ENCODE peak calls at places on chromosome 1, in six cellular contexts. I is head of caudate nucleus; D is activated naive CD4-positive, alpha-beta T cell; C is stimulated activated CD4-positive, alpha-beta T cell treated with anti-CD3 and anti-CD28 coated beads, Interleukin-15, amount 100 ng/mL, for 1 hour; S is A549; X is NCI-H526. O is an unnamed sample.

GRCh38 chr1:160534823-160535605 is 12.0 kb upstream of the SLAMF6 start:
- DNase-seq in D (no peak), S (no peak), C (no peak), I (no peak), X (peak), O (no peak)

GRCh38 chr1:235403598-235403997 is 36.4 kb downstream of the TBCE start:
- DNase-seq in D (no peak), I (no peak), C (no peak), X (no peak), S (no peak), O (no peak)

GRCh38 chr1:25873120-25873519 is 2.4 kb downstream of the PAQR7 start:
- DNase-seq in S (no peak), C (no peak), I (no peak), D (no peak), X (no peak), O (no peak)

GRCh38 chr1:912740-913301 is 10.9 kb upstream of the SAMD11 start:
- DNase-seq in C (no peak), D (no peak), X (peak), S (peak), I (peak), O (no peak)

GRCh38 chr1:36966242-36966641 is 68.1 kb downstream of the GRIK3 start:
- DNase-seq in I (no peak), S (no peak), X (no peak), C (no peak), D (no peak), O (no peak)

GRCh38 chr1:11948822-11949458 is 14.4 kb downstream of the PLOD1 start:
- DNase-seq in D (no peak), S (no peak), I (no peak), C (no peak), X (peak), O (no peak)

GRCh38 chr1:209527993-209528392 is 55.5 kb upstream of the CAMK1G start:
- DNase-seq in X (peak), S (peak), D (no peak), I (no peak), C (no peak), O (no peak)

GRCh38 chr1:21944261-21945074 is 7.4 kb upstream of the HSPG2 start:
- DNase-seq in I (no peak), X (no peak), S (no peak), C (no peak), D (no peak), O (no peak)

GRCh38 chr1:234611799-234612351 is 1.9 kb upstream of the IRF2BP2 start:
- DNase-seq in X (peak), D (no peak), S (no peak), C (no peak), I (no peak), O (peak)

GRCh38 chr1:193070942-193071341 is 11.5 kb downstream of the RO60 start:
- DNase-seq in X (no peak), C (no peak), S (no peak), I (no peak), D (no peak), O (no peak)

GRCh38 chr1:201749059-201749458 is 79.9 kb upstream of the IPO9 start:
- DNase-seq in D (no peak), I (no peak), X (no peak), S (no peak), C (no peak), O (no peak)

GRCh38 chr1:170097449-170097948 is 23.0 kb upstream of the KIFAP3 start:
- DNase-seq in C (no peak), I (no peak), X (peak), S (no peak), D (no peak), O (no peak)

GRCh38 chr1:227880342-227880924 is 65.0 kb downstream of the PRSS38 start:
- DNase-seq in X (no peak), I (no peak), D (no peak), C (no peak), S (no peak), O (no peak)

GRCh38 chr1:114131526-114132220 is 22.0 kb downstream of the SYT6 start:
- DNase-seq in D (no peak), S (no peak), X (no peak), I (no peak), C (no peak), O (no peak)

GRCh38 chr1:46532498-46533178 is 18.8 kb downstream of the KNCN start:
- DNase-seq in D (peak), I (peak), S (peak), C (peak), X (peak), O (peak)

GRCh38 chr1:153932593-153933131 is 9.9 kb upstream of the GATAD2B start:
- DNase-seq in C (no peak), S (no peak), X (no peak), I (no peak), D (no peak), O (no peak)

GRCh38 chr1:36831171-36831810 is 203.0 kb downstream of the GRIK3 start:
- DNase-seq in X (peak), D (no peak), I (no peak), S (no peak), C (no peak), O (no peak)

GRCh38 chr1:233254039-233254362 is 41.5 kb downstream of the PCNX2 start:
- DNase-seq in D (no peak), C (no peak), I (no peak), X (no peak), S (no peak), O (no peak)

GRCh38 chr1:46496505-46496904 is 6.9 kb downstream of the DMBX1 start:
- DNase-seq in D (no peak), S (no peak), X (no peak), C (no peak), I (no peak), O (no peak)

O was measured in putamen.